ENCODE peak calls at places on chromosomes 13 and 19, in six cellular contexts. One of them, this sample, is unnamed.

GRCh38 chr13:28100149-28101121 is at the start of gene FLT3:
- DNase-seq in brain pericyte: no peak
- DNase-seq in C1 segment of cervical spinal cord: no peak
- DNase-seq in activated naive CD4-positive, alpha-beta T cell treated with anti-CD3 and anti-CD28 coated beads for 36 hours: peak
- DNase-seq in NCI-H1417 treated with DMSO at 0.1 percent for 48 hours: no peak
- DNase-seq in T-cell: no peak
- DNase-seq in this sample: peak

GRCh38 chr13:41452462-41452861 is 4.9 kb upstream of the RGCC start:
- DNase-seq in brain pericyte: no peak
- DNase-seq in C1 segment of cervical spinal cord: no peak
- DNase-seq in activated naive CD4-positive, alpha-beta T cell treated with anti-CD3 and anti-CD28 coated beads for 36 hours: no peak
- DNase-seq in NCI-H1417 treated with DMSO at 0.1 percent for 48 hours: no peak
- DNase-seq in T-cell: no peak
- DNase-seq in this sample: peak

GRCh38 chr19:14473073-14473790 is 1.9 kb downstream of the PTGER1 start:
- DNase-seq in brain pericyte: no peak
- DNase-seq in C1 segment of cervical spinal cord: no peak
- DNase-seq in activated naive CD4-positive, alpha-beta T cell treated with anti-CD3 and anti-CD28 coated beads for 36 hours: no peak
- DNase-seq in NCI-H1417 treated with DMSO at 0.1 percent for 48 hours: no peak
- DNase-seq in T-cell: no peak
- DNase-seq in this sample: peak

GRCh38 chr13:97417698-97418097 is 16.3 kb upstream of the RAP2A start:
- DNase-seq in brain pericyte: no peak
- DNase-seq in C1 segment of cervical spinal cord: no peak
- DNase-seq in activated naive CD4-positive, alpha-beta T cell treated with anti-CD3 and anti-CD28 coated beads for 36 hours: no peak
- DNase-seq in NCI-H1417 treated with DMSO at 0.1 percent for 48 hours: no peak
- DNase-seq in T-cell: no peak
- DNase-seq in this sample: no peak

GRCh38 chr19:40736661-40737060 is 13.6 kb downstream of the ACTMAP start:
- DNase-seq in brain pericyte: no peak
- DNase-seq in C1 segment of cervical spinal cord: no peak
- DNase-seq in activated naive CD4-positive, alpha-beta T cell treated with anti-CD3 and anti-CD28 coated beads for 36 hours: no peak
- DNase-seq in NCI-H1417 treated with DMSO at 0.1 percent for 48 hours: no peak
- DNase-seq in T-cell: no peak
- DNase-seq in this sample: no peak

GRCh38 chr19:17058236-17058635 is 17.0 kb downstream of the HAUS8 start:
- DNase-seq in brain pericyte: no peak
- DNase-seq in C1 segment of cervical spinal cord: no peak
- DNase-seq in activated naive CD4-positive, alpha-beta T cell treated with anti-CD3 and anti-CD28 coated beads for 36 hours: no peak
- DNase-seq in NCI-H1417 treated with DMSO at 0.1 percent for 48 hours: no peak
- DNase-seq in T-cell: no peak
- DNase-seq in this sample: no peak

GRCh38 chr19:32404939-32405430 is 585 bp upstream of the DPY19L3 start:
- DNase-seq in brain pericyte: no peak
- DNase-seq in C1 segment of cervical spinal cord: no peak
- DNase-seq in activated naive CD4-positive, alpha-beta T cell treated with anti-CD3 and anti-CD28 coated beads for 36 hours: peak
- DNase-seq in NCI-H1417 treated with DMSO at 0.1 percent for 48 hours: no peak
- DNase-seq in T-cell: no peak
- DNase-seq in this sample: no peak

GRCh38 chr13:83085186-83085900 is 796.9 kb downstream of the SLITRK1 start:
- DNase-seq in brain pericyte: no peak
- DNase-seq in C1 segment of cervical spinal cord: no peak
- DNase-seq in activated naive CD4-positive, alpha-beta T cell treated with anti-CD3 and anti-CD28 coated beads for 36 hours: no peak
- DNase-seq in NCI-H1417 treated with DMSO at 0.1 percent for 48 hours: no peak
- DNase-seq in T-cell: no peak
- DNase-seq in this sample: no peak

GRCh38 chr13:33931397-33931987 is 113.5 kb downstream of the RFC3 start:
- DNase-seq in brain pericyte: no peak
- DNase-seq in C1 segment of cervical spinal cord: no peak
- DNase-seq in activated naive CD4-positive, alpha-beta T cell treated with anti-CD3 and anti-CD28 coated beads for 36 hours: no peak
- DNase-seq in NCI-H1417 treated with DMSO at 0.1 percent for 48 hours: no peak
- DNase-seq in T-cell: no peak
- DNase-seq in this sample: no peak

GRCh38 chr19:29001006-29001921 is 211.7 kb downstream of the UQCRFS1 start:
- DNase-seq in brain pericyte: no peak
- DNase-seq in C1 segment of cervical spinal cord: no peak
- DNase-seq in activated naive CD4-positive, alpha-beta T cell treated with anti-CD3 and anti-CD28 coated beads for 36 hours: no peak
- DNase-seq in NCI-H1417 treated with DMSO at 0.1 percent for 48 hours: no peak
- DNase-seq in T-cell: no peak
- DNase-seq in this sample: no peak

GRCh38 chr13:22569830-22570229 is 610.9 kb upstream of the SGCG start:
- DNase-seq in brain pericyte: no peak
- DNase-seq in C1 segment of cervical spinal cord: no peak
- DNase-seq in activated naive CD4-positive, alpha-beta T cell treated with anti-CD3 and anti-CD28 coated beads for 36 hours: no peak
- DNase-seq in NCI-H1417 treated with DMSO at 0.1 percent for 48 hours: no peak
- DNase-seq in T-cell: no peak
- DNase-seq in this sample: no peak

This sample was measured in activated CD4-positive, alpha-beta T cell treated with anti-CD3 and anti-CD28 coated beads, Interleukin-2, amount 10 ng/mL, durations not matched to agents 24 days and 14 days.